ENCODE peak calls at places on chromosomes 5 and 9, in six cellular contexts. One of them, this sample, is unnamed.

GRCh38 chr9:73137286-73137899 is 14.3 kb upstream of the ANXA1 start:
- DNase-seq in ovary: no peak
- DNase-seq in cardiac muscle cell: no peak
- DNase-seq in kidney epithelial cell: no peak
- DNase-seq in tibial artery: no peak
- DNase-seq in MM.1S: no peak
- DNase-seq in this sample: no peak

GRCh38 chr5:177442066-177442836 is 4.4 kb upstream of the PRR7 start:
- DNase-seq in ovary: no peak
- DNase-seq in cardiac muscle cell: no peak
- DNase-seq in kidney epithelial cell: no peak
- DNase-seq in tibial artery: no peak
- DNase-seq in MM.1S: no peak
- DNase-seq in this sample: no peak

GRCh38 chr9:93036887-93037475 is 21.5 kb upstream of the SUSD3 start:
- DNase-seq in ovary: no peak
- DNase-seq in cardiac muscle cell: no peak
- DNase-seq in kidney epithelial cell: no peak
- DNase-seq in tibial artery: no peak
- DNase-seq in MM.1S: no peak
- DNase-seq in this sample: no peak

GRCh38 chr9:127181595-127182190 is 59.3 kb upstream of the ANGPTL2 start:
- DNase-seq in ovary: peak
- DNase-seq in cardiac muscle cell: no peak
- DNase-seq in kidney epithelial cell: no peak
- DNase-seq in tibial artery: peak
- DNase-seq in MM.1S: no peak
- DNase-seq in this sample: no peak

GRCh38 chr5:45113726-45114125 is 305.0 kb downstream of the MRPS30 start:
- DNase-seq in ovary: no peak
- DNase-seq in cardiac muscle cell: no peak
- DNase-seq in kidney epithelial cell: peak
- DNase-seq in tibial artery: no peak
- DNase-seq in MM.1S: no peak
- DNase-seq in this sample: no peak

GRCh38 chr9:94867842-94868312 is 141.4 kb downstream of the AOPEP start:
- DNase-seq in ovary: no peak
- DNase-seq in cardiac muscle cell: peak
- DNase-seq in kidney epithelial cell: no peak
- DNase-seq in tibial artery: no peak
- DNase-seq in MM.1S: no peak
- DNase-seq in this sample: no peak

GRCh38 chr5:18000744-18001143 is 366.5 kb downstream of the TAF11L14 start:
- DNase-seq in ovary: no peak
- DNase-seq in cardiac muscle cell: no peak
- DNase-seq in kidney epithelial cell: no peak
- DNase-seq in tibial artery: no peak
- DNase-seq in MM.1S: no peak
- DNase-seq in this sample: no peak

GRCh38 chr9:8660383-8660782 is 860.8 kb upstream of the DMAC1 start:
- DNase-seq in ovary: peak
- DNase-seq in cardiac muscle cell: peak
- DNase-seq in kidney epithelial cell: peak
- DNase-seq in tibial artery: peak
- DNase-seq in MM.1S: no peak
- DNase-seq in this sample: no peak

GRCh38 chr5:83927140-83927733 is 206.6 kb upstream of the HAPLN1 start:
- DNase-seq in ovary: peak
- DNase-seq in cardiac muscle cell: peak
- DNase-seq in kidney epithelial cell: no peak
- DNase-seq in tibial artery: peak
- DNase-seq in MM.1S: peak
- DNase-seq in this sample: peak

GRCh38 chr5:59390074-59390659 is 503.4 kb downstream of the PDE4D start:
- DNase-seq in ovary: no peak
- DNase-seq in cardiac muscle cell: peak
- DNase-seq in kidney epithelial cell: no peak
- DNase-seq in tibial artery: no peak
- DNase-seq in MM.1S: peak
- DNase-seq in this sample: no peak

GRCh38 chr5:176803943-176804498 is 6.3 kb upstream of the UNC5A start:
- DNase-seq in ovary: no peak
- DNase-seq in cardiac muscle cell: peak
- DNase-seq in kidney epithelial cell: no peak
- DNase-seq in tibial artery: no peak
- DNase-seq in MM.1S: peak
- DNase-seq in this sample: no peak

GRCh38 chr5:93675458-93676450 is 65.6 kb downstream of the POU5F2 start:
- DNase-seq in ovary: no peak
- DNase-seq in cardiac muscle cell: no peak
- DNase-seq in kidney epithelial cell: no peak
- DNase-seq in tibial artery: no peak
- DNase-seq in MM.1S: peak
- DNase-seq in this sample: no peak

GRCh38 chr5:169914766-169915165 is 65.5 kb downstream of the INSYN2B start:
- DNase-seq in ovary: peak
- DNase-seq in cardiac muscle cell: peak
- DNase-seq in kidney epithelial cell: peak
- DNase-seq in tibial artery: no peak
- DNase-seq in MM.1S: no peak
- DNase-seq in this sample: no peak

GRCh38 chr5:137231535-137231934 is 267.6 kb downstream of the SPOCK1 start:
- DNase-seq in ovary: no peak
- DNase-seq in cardiac muscle cell: peak
- DNase-seq in kidney epithelial cell: no peak
- DNase-seq in tibial artery: no peak
- DNase-seq in MM.1S: no peak
- DNase-seq in this sample: no peak

GRCh38 chr5:56512314-56512996 is 279.3 kb upstream of the ANKRD55 start:
- DNase-seq in ovary: no peak
- DNase-seq in cardiac muscle cell: peak
- DNase-seq in kidney epithelial cell: no peak
- DNase-seq in tibial artery: peak
- DNase-seq in MM.1S: no peak
- DNase-seq in this sample: no peak

GRCh38 chr5:39518516-39518915 is 93.7 kb upstream of the DAB2 start:
- DNase-seq in ovary: no peak
- DNase-seq in cardiac muscle cell: peak
- DNase-seq in kidney epithelial cell: no peak
- DNase-seq in tibial artery: no peak
- DNase-seq in MM.1S: no peak
- DNase-seq in this sample: no peak

GRCh38 chr9:136193127-136193890 is 11.6 kb downstream of the LHX3 start:
- DNase-seq in ovary: no peak
- DNase-seq in cardiac muscle cell: no peak
- DNase-seq in kidney epithelial cell: no peak
- DNase-seq in tibial artery: no peak
- DNase-seq in MM.1S: no peak
- DNase-seq in this sample: no peak

GRCh38 chr5:54251981-54252380 is 58.4 kb downstream of the ARL15 start:
- DNase-seq in ovary: no peak
- DNase-seq in cardiac muscle cell: no peak
- DNase-seq in kidney epithelial cell: peak
- DNase-seq in tibial artery: no peak
- DNase-seq in MM.1S: no peak
- DNase-seq in this sample: no peak

GRCh38 chr5:77957-78804 is 13.8 kb upstream of the PLEKHG4B start:
- DNase-seq in ovary: no peak
- DNase-seq in cardiac muscle cell: peak
- DNase-seq in kidney epithelial cell: no peak
- DNase-seq in tibial artery: no peak
- DNase-seq in MM.1S: peak
- DNase-seq in this sample: peak

GRCh38 chr5:79263-79662 is 12.7 kb upstream of the PLEKHG4B start:
- DNase-seq in ovary: no peak
- DNase-seq in cardiac muscle cell: no peak
- DNase-seq in kidney epithelial cell: no peak
- DNase-seq in tibial artery: no peak
- DNase-seq in MM.1S: no peak
- DNase-seq in this sample: peak

GRCh38 chr5:77546-77945 is 14.4 kb upstream of the PLEKHG4B start:
- DNase-seq in ovary: no peak
- DNase-seq in cardiac muscle cell: no peak
- DNase-seq in kidney epithelial cell: no peak
- DNase-seq in tibial artery: no peak
- DNase-seq in MM.1S: no peak
- DNase-seq in this sample: peak

GRCh38 chr5:79821-80220 is 12.1 kb upstream of the PLEKHG4B start:
- DNase-seq in ovary: no peak
- DNase-seq in cardiac muscle cell: no peak
- DNase-seq in kidney epithelial cell: no peak
- DNase-seq in tibial artery: no peak
- DNase-seq in MM.1S: no peak
- DNase-seq in this sample: peak

GRCh38 chr5:78805-79149 is 13.2 kb upstream of the PLEKHG4B start:
- DNase-seq in ovary: no peak
- DNase-seq in cardiac muscle cell: no peak
- DNase-seq in kidney epithelial cell: no peak
- DNase-seq in tibial artery: no peak
- DNase-seq in MM.1S: no peak
- DNase-seq in this sample: no peak
- TF ChIP-seq CTCF in ovary: no peak
- TF ChIP-seq CTCF in cardiac muscle cell: no peak
- TF ChIP-seq CTCF in kidney epithelial cell: no peak
- TF ChIP-seq CTCF in tibial artery: no peak
- TF ChIP-seq CTCF in MM.1S: peak
- TF ChIP-seq CTCF in this sample: no peak

GRCh38 chr5:88889165-88890069 is 6.4 kb upstream of the MEF2C start:
- DNase-seq in ovary: peak
- DNase-seq in cardiac muscle cell: peak
- DNase-seq in kidney epithelial cell: no peak
- DNase-seq in tibial artery: peak
- DNase-seq in MM.1S: peak
- DNase-seq in this sample: peak

GRCh38 chr5:88888799-88889164 is 5.8 kb upstream of the MEF2C start:
- DNase-seq in ovary: no peak
- DNase-seq in cardiac muscle cell: no peak
- DNase-seq in kidney epithelial cell: no peak
- DNase-seq in tibial artery: no peak
- DNase-seq in MM.1S: no peak
- DNase-seq in this sample: no peak

GRCh38 chr5:88895681-88896501 is 12.9 kb upstream of the MEF2C start:
- DNase-seq in ovary: no peak
- DNase-seq in cardiac muscle cell: no peak
- DNase-seq in kidney epithelial cell: no peak
- DNase-seq in tibial artery: no peak
- DNase-seq in MM.1S: no peak
- DNase-seq in this sample: no peak

GRCh38 chr5:88890070-88890781 is 7.2 kb upstream of the MEF2C start:
- DNase-seq in ovary: no peak
- DNase-seq in cardiac muscle cell: no peak
- DNase-seq in kidney epithelial cell: no peak
- DNase-seq in tibial artery: no peak
- DNase-seq in MM.1S: peak
- DNase-seq in this sample: no peak

DNA sequence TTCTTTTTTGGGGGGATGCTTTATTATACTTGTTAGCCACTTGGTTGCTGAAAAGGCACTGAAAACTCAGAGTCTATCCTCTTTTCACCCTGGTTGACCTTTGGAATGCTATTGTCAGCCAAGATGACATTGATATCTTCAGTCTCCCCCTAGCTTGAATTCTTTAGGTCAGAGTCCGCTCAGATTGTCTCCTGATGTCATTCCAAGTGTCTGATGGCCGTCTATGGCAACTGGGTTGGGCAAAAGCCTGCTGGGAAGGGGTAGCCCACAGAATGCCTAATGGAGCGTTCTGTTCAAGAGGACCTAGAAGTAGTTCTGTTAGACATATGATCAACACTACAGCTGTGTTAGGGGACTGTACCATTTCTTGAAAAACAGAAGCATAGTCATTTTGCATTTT is 9.7 kb upstream of the MEF2C start:
- DNase-seq in ovary: no peak
- DNase-seq in cardiac muscle cell: no peak
- DNase-seq in kidney epithelial cell: no peak
- DNase-seq in tibial artery: no peak
- DNase-seq in MM.1S: no peak
- DNase-seq in this sample: no peak
- TF ChIP-seq CTCF in ovary: no peak
- TF ChIP-seq CTCF in cardiac muscle cell: no peak
- TF ChIP-seq CTCF in kidney epithelial cell: no peak
- TF ChIP-seq CTCF in tibial artery: no peak
- TF ChIP-seq CTCF in MM.1S: no peak
- TF ChIP-seq CTCF in this sample: no peak

DNA sequence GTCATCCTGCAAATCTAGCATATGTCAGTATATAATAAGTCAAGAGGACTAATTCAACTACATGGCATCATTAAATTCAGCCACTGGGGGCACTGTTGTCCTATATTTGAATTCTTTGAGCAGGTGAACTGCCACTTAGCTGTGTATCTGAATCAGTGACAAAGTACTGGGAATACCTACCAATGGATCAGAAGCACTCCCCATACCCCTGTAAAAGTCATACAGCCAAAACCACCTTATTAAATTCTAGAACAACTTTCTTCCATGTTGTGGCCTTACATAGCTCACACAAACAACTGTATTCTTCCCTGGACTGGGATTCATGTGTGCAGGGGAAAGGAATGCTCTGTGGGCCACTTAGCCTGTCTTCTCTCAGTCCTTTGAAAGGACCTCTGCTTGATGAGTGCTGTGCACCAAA is 57.4 kb upstream of the PLPP6 start:
- DNase-seq in ovary: peak
- DNase-seq in cardiac muscle cell: peak
- DNase-seq in kidney epithelial cell: no peak
- DNase-seq in tibial artery: no peak
- DNase-seq in MM.1S: peak
- DNase-seq in this sample: peak
- TF ChIP-seq CTCF in ovary: peak
- TF ChIP-seq CTCF in cardiac muscle cell: peak
- TF ChIP-seq CTCF in kidney epithelial cell: peak
- TF ChIP-seq CTCF in tibial artery: peak
- TF ChIP-seq CTCF in MM.1S: peak
- TF ChIP-seq CTCF in this sample: peak

GRCh38 chr9:36728651-36729520 is 156.2 kb downstream of the MELK start:
- DNase-seq in ovary: peak
- DNase-seq in cardiac muscle cell: peak
- DNase-seq in kidney epithelial cell: peak
- DNase-seq in tibial artery: no peak
- DNase-seq in MM.1S: peak
- DNase-seq in this sample: peak
- TF ChIP-seq CTCF in ovary: no peak
- TF ChIP-seq CTCF in cardiac muscle cell: peak
- TF ChIP-seq CTCF in kidney epithelial cell: peak
- TF ChIP-seq CTCF in tibial artery: no peak
- TF ChIP-seq CTCF in MM.1S: peak
- TF ChIP-seq CTCF in this sample: peak